ENCODE peak calls at places on chromosome 3, in five cellular contexts. F, B, T, W and Q are unnamed samples.

GRCh38 chr3:45762647-45763330 is 33.5 kb downstream of the SLC6A20 start:
- DNase-seq in W (no peak), F (no peak), T (no peak), B (no peak), Q (no peak)

GRCh38 chr3:160931474-160931873 is 173.7 kb downstream of the B3GALNT1 start:
- DNase-seq in T (no peak), F (no peak), B (no peak), W (no peak), Q (no peak)

GRCh38 chr3:48278884-48279559 is 38.1 kb downstream of the ZNF589 start:
- DNase-seq in B (no peak), W (no peak), F (no peak), T (no peak), Q (no peak)

GRCh38 chr3:181773921-181774320 is 62.2 kb downstream of the SOX2 start:
- DNase-seq in F (no peak), T (no peak), W (no peak), B (no peak), Q (no peak)

GRCh38 chr3:10519236-10519635 is 13.8 kb upstream of the ATP2B2 start:
- DNase-seq in T (no peak), W (no peak), F (peak; percentile 42), B (no peak), Q (no peak)

GRCh38 chr3:153369561-153370374 is 207.7 kb downstream of the RAP2B start:
- DNase-seq in W (no peak), F (no peak), B (no peak), T (no peak), Q (no peak)

GRCh38 chr3:75059120-75059519 is 444.7 kb upstream of the CNTN3 start:
- DNase-seq in B (no peak), W (no peak), F (no peak), T (no peak), Q (no peak)

GRCh38 chr3:115785782-115786181 is 162.5 kb downstream of the GAP43 start:
- DNase-seq in W (no peak), F (no peak), T (no peak), B (no peak), Q (no peak)

GRCh38 chr3:65351753-65352152 is 664.0 kb upstream of the ADAMTS9 start:
- DNase-seq in B (no peak), W (no peak), F (no peak), T (no peak), Q (no peak)

GRCh38 chr3:167184511-167184910 is 195.6 kb downstream of the ZBBX start:
- DNase-seq in T (no peak), B (no peak), F (no peak), W (no peak), Q (no peak)

GRCh38 chr3:105493305-105493892 is 126.7 kb downstream of the ALCAM start:
- DNase-seq in B (no peak), F (no peak), W (no peak), T (no peak), Q (no peak)

GRCh38 chr3:36689560-36689959 is 74.8 kb downstream of the DCLK3 start:
- DNase-seq in T (no peak), F (no peak), W (no peak), B (no peak), Q (no peak)

GRCh38 chr3:45683417-45684326 is 5.5 kb upstream of the SACM1L start:
- DNase-seq in F (no peak), T (no peak), W (no peak), B (no peak), Q (no peak)

GRCh38 chr3:157573780-157574378 is 70.7 kb upstream of the VEPH1 start:
- DNase-seq in F (no peak), T (no peak), B (no peak), W (no peak), Q (no peak)

GRCh38 chr3:49397470-49397869 is 14.3 kb downstream of the RHOA start:
- DNase-seq in T (no peak), F (no peak), W (peak; percentile 34), B (no peak), Q (no peak)

GRCh38 chr3:129602309-129602708 is 4.2 kb downstream of the PLXND1 start:
- DNase-seq in T (no peak), B (no peak), W (no peak), F (no peak), Q (no peak)

GRCh38 chr3:52444860-52445793 is at the start of gene SEMA3G:
- DNase-seq in W (peak; percentile 82), B (no peak), T (peak; percentile 87), F (no peak), Q (no peak)
- TF ChIP-seq CTCF in W (peak; percentile 52), B (peak; percentile 45), T (peak; percentile 61), F (peak; percentile 72), Q (peak; percentile 51)

GRCh38 chr3:99498544-99499234 is 139.7 kb upstream of the COL8A1 start:
- DNase-seq in W (no peak), T (no peak), B (no peak), F (no peak), Q (no peak)
- TF ChIP-seq CTCF in W (no peak), T (no peak), B (no peak), F (no peak), Q (no peak)

DNA sequence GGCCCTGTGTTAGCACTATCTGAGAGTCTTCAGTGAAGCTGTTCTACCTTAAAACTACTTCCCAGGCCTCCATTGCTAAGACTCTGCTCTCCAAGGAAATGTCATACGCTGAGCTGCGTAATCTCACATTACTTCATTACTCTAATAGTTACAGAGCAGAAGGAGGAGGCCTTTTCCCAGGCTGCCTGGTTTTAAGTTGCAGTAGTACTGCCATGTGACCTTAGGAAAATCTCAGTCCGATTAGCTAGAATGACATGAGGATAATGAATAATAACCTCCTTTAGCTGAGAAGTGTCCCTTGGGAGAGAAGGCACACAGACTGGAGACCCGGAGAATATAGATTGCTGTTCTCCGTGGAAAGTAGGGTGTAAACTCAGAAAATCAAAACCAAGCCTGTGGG is 134.6 kb upstream of the MB21D2 start:
- DNase-seq in T (no peak), F (no peak), B (no peak), W (no peak), Q (peak; percentile 18)
- TF ChIP-seq CTCF in T (no peak), F (no peak), B (no peak), W (no peak), Q (no peak)

GRCh38 chr3:127820221-127820870 is 2.0 kb downstream of the MGLL start:
- DNase-seq in B (no peak), F (no peak), W (peak; percentile 44), T (peak; percentile 31), Q (no peak)
- TF ChIP-seq CTCF in B (peak; percentile 25), F (peak; percentile 51), W (peak; percentile 10), T (no peak), Q (no peak)

DNA sequence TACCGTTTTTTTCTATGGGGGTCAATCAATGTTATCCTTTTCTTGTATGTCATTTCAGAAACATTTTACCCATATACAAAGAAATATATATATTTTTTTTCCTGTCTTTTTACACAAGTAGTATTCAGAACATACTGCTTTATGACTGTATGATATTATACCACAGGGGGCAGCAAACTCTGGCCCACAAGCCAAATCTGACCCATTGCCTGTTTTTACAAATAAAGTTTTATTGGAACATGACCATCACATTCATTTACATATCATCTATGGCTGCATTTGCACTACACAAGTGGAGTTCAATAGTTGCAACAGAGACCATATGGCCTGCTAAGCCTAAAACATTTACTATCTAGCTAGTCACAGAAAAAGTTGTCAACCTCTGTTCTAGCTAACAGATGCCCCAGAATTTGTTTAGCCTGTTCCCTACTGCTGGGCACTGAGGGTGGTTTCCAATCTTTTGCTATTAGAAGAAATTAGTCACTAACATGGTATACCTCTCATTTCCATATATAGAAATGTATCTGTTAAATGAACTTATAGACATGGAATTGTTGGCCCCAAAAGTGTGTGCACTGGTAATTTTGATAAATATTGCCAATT is 57.7 kb downstream of the BFSP2 start:
- DNase-seq in B (no peak), T (no peak), W (no peak), F (no peak), Q (no peak)
- TF ChIP-seq CTCF in B (no peak), T (no peak), W (peak; percentile 27), F (peak; percentile 59), Q (peak; percentile 34)

GRCh38 chr3:117898722-117899121 is 1135.9 kb downstream of the IGSF11 start:
- DNase-seq in T (no peak), B (no peak), W (peak; percentile 23), F (no peak), Q (no peak)
- TF ChIP-seq CTCF in T (peak; percentile 19), B (no peak), W (peak; percentile 50), F (peak; percentile 73), Q (peak; percentile 63)

DNA sequence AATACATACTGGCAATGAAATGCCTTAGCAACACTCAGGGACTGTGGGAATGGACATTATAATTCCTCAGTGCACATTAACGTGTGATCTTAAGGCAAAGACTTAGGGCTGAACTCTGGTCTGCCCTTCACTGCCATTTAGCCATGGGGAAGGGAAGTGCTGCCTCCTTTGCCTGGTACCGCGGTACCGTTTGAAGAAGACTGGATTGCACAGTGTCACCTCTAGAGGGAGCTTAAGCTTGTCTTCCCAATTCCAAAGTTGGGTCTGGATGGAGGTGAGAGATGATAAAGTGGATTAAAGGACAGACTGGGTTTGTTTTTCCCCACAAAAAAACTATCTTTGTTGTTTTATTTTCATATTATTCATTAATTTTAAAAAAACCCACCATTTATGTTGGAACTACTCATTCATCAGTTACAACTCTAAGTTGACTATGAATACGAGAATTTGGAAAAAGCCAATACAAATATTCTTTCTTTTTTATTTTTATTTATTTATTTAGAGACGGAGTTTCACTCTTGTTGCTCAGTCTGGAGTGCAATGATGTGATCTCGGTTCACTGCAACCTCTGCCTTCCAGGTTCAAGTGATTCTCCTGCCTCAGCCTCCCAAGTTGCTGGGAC is 60.0 kb upstream of the SYN2 start:
- DNase-seq in W (no peak), T (peak; percentile 11), B (no peak), F (no peak), Q (no peak)
- TF ChIP-seq CTCF in W (peak; percentile 1), T (peak; percentile 44), B (peak; percentile 39), F (peak; percentile 77), Q (peak; percentile 89)